ENCODE peak calls at places on chromosomes 6 and 20, in four cellular contexts. One of them, this sample, is unnamed.
A peak's percentile ranks its signal among the peaks of the same experiment; 100 is the strongest.

GRCh38 chr6:71126506-71126905 is 162.1 kb upstream of the OGFRL1 start:
- DNase-seq in astrocyte of the spinal cord: no peak
- DNase-seq in naive B cell: no peak
- DNase-seq in suprapubic skin: no peak
- DNase-seq in this sample: no peak

GRCh38 chr6:30888472-30889137 is 4.3 kb downstream of the DDR1 start:
- DNase-seq in astrocyte of the spinal cord: peak; percentile 31
- DNase-seq in naive B cell: no peak
- DNase-seq in suprapubic skin: no peak
- DNase-seq in this sample: no peak

GRCh38 chr6:90144396-90144795 is 152.2 kb downstream of the BACH2 start:
- DNase-seq in astrocyte of the spinal cord: no peak
- DNase-seq in naive B cell: no peak
- DNase-seq in suprapubic skin: no peak
- DNase-seq in this sample: no peak

GRCh38 chr20:13800728-13801134 is 15.9 kb downstream of the NDUFAF5 start:
- DNase-seq in astrocyte of the spinal cord: peak; percentile 91
- DNase-seq in naive B cell: no peak
- DNase-seq in suprapubic skin: peak; percentile 79
- DNase-seq in this sample: peak; percentile 76

GRCh38 chr6:158722176-158722729 is 72.4 kb downstream of the SYTL3 start:
- DNase-seq in astrocyte of the spinal cord: no peak
- DNase-seq in naive B cell: no peak
- DNase-seq in suprapubic skin: no peak
- DNase-seq in this sample: no peak

GRCh38 chr6:2848851-2849250 is 7.2 kb upstream of the SERPINB1 start:
- DNase-seq in astrocyte of the spinal cord: no peak
- DNase-seq in naive B cell: peak; percentile 63
- DNase-seq in suprapubic skin: no peak
- DNase-seq in this sample: no peak

GRCh38 chr6:103908898-103909297 is 950.8 kb downstream of the HACE1 start:
- DNase-seq in astrocyte of the spinal cord: no peak
- DNase-seq in naive B cell: no peak
- DNase-seq in suprapubic skin: no peak
- DNase-seq in this sample: no peak

GRCh38 chr6:148502773-148503135 is 160.1 kb downstream of the SASH1 start:
- DNase-seq in astrocyte of the spinal cord: no peak
- DNase-seq in naive B cell: no peak
- DNase-seq in suprapubic skin: no peak
- DNase-seq in this sample: no peak

GRCh38 chr6:31729979-31730630 is 1.0 kb upstream of the DDAH2 start:
- DNase-seq in astrocyte of the spinal cord: peak; percentile 91
- DNase-seq in naive B cell: peak; percentile 79
- DNase-seq in suprapubic skin: peak; percentile 95
- DNase-seq in this sample: peak; percentile 95

GRCh38 chr6:75850026-75850385 is 101.0 kb downstream of the MYO6 start:
- DNase-seq in astrocyte of the spinal cord: no peak
- DNase-seq in naive B cell: no peak
- DNase-seq in suprapubic skin: no peak
- DNase-seq in this sample: no peak

GRCh38 chr6:10425973-10426780 is 11.3 kb upstream of the TFAP2A start:
- DNase-seq in astrocyte of the spinal cord: no peak
- DNase-seq in naive B cell: no peak
- DNase-seq in suprapubic skin: peak; percentile 69
- DNase-seq in this sample: no peak

GRCh38 chr6:10429638-10430427 is 15.0 kb upstream of the TFAP2A start:
- DNase-seq in astrocyte of the spinal cord: no peak
- DNase-seq in naive B cell: no peak
- DNase-seq in suprapubic skin: no peak
- DNase-seq in this sample: no peak

GRCh38 chr6:14957355-14958059 is 288.4 kb upstream of the JARID2 start:
- DNase-seq in astrocyte of the spinal cord: no peak
- DNase-seq in naive B cell: peak; percentile 28
- DNase-seq in suprapubic skin: no peak
- DNase-seq in this sample: no peak

GRCh38 chr6:28215425-28215824 is 9.7 kb upstream of the ZSCAN9 start:
- DNase-seq in astrocyte of the spinal cord: no peak
- DNase-seq in naive B cell: no peak
- DNase-seq in suprapubic skin: no peak
- DNase-seq in this sample: no peak

GRCh38 chr6:70849348-70850069 is 107.4 kb downstream of the B3GAT2 start:
- DNase-seq in astrocyte of the spinal cord: no peak
- DNase-seq in naive B cell: no peak
- DNase-seq in suprapubic skin: no peak
- DNase-seq in this sample: no peak

GRCh38 chr6:26249959-26250805 is 114.8 kb upstream of the BTN3A2 start:
- DNase-seq in astrocyte of the spinal cord: peak; percentile 88
- DNase-seq in naive B cell: peak; percentile 71
- DNase-seq in suprapubic skin: peak; percentile 72
- DNase-seq in this sample: no peak

GRCh38 chr20:18790787-18791186 is 22.8 kb upstream of the SCP2D1 start:
- DNase-seq in astrocyte of the spinal cord: no peak
- DNase-seq in naive B cell: no peak
- DNase-seq in suprapubic skin: no peak
- DNase-seq in this sample: no peak